ENCODE peak calls at places on chromosome X, in nine cellular contexts. J, O, U, E, C, L, V, S and Y are unnamed samples.

GRCh38 chrX:132092439-132093065 is 35.3 kb downstream of the FRMD7 start:
- DNase-seq in C (peak; percentile 75), E (no peak), L (peak; percentile 27), V (peak; percentile 78), U (peak; percentile 43), J (peak; percentile 66), S (peak; percentile 80), O (peak; percentile 74), Y (no peak)

GRCh38 chrX:108361316-108361715 is 76.9 kb downstream of the COL4A6 start:
- DNase-seq in E (no peak), S (peak; percentile 4), C (no peak), L (no peak), U (no peak), O (no peak), V (no peak), J (no peak), Y (no peak)

GRCh38 chrX:28843817-28844216 is 256.6 kb downstream of the IL1RAPL1 start:
- DNase-seq in S (no peak), E (no peak), C (no peak), L (no peak), O (no peak), V (no peak), U (no peak), J (no peak), Y (no peak)

GRCh38 chrX:19893722-19894121 is 6.3 kb upstream of the SH3KBP1 start:
- DNase-seq in C (peak; percentile 62), O (no peak), V (no peak), U (peak; percentile 32), S (peak; percentile 59), L (no peak), E (no peak), J (no peak), Y (no peak)

GRCh38 chrX:111519215-111519614 is 7.8 kb downstream of the SERTM2 start:
- DNase-seq in J (peak; percentile 20), S (peak; percentile 61), V (no peak), E (no peak), U (peak; percentile 84), C (peak; percentile 23), L (no peak), O (peak; percentile 9), Y (no peak)

GRCh38 chrX:10549280-10549679 is 71.1 kb downstream of the MID1 start:
- DNase-seq in L (no peak), S (no peak), J (no peak), E (no peak), U (no peak), C (peak; percentile 39), V (no peak), O (no peak), Y (no peak)

GRCh38 chrX:44935172-44935571 is 62.2 kb downstream of the KDM6A start:
- DNase-seq in U (no peak), E (no peak), L (no peak), C (no peak), V (no peak), O (no peak), J (no peak), S (no peak), Y (no peak)

GRCh38 chrX:40933132-40934078 is 151.8 kb upstream of the USP9X start:
- DNase-seq in L (no peak), S (peak; percentile 69), O (peak; percentile 68), C (peak; percentile 72), U (peak; percentile 38), V (no peak), E (no peak), J (no peak), Y (no peak)

GRCh38 chrX:15579778-15580747 is 20.7 kb downstream of the ACE2 start:
- DNase-seq in C (no peak), O (peak; percentile 6), S (peak; percentile 84), U (no peak), E (no peak), J (no peak), L (no peak), V (peak; percentile 43), Y (no peak)

GRCh38 chrX:17031827-17032226 is 85.4 kb downstream of the REPS2 start:
- DNase-seq in E (no peak), U (no peak), S (no peak), V (peak; percentile 26), J (no peak), C (no peak), L (no peak), O (no peak), Y (no peak)

GRCh38 chrX:91434351-91435168 is at the start of gene PABPC5:
- DNase-seq in C (peak; percentile 84), E (peak; percentile 69), V (peak; percentile 52), O (peak; percentile 87), J (peak; percentile 85), U (peak; percentile 29), L (no peak), S (peak; percentile 89), Y (peak; percentile 86)

GRCh38 chrX:23504895-23505294 is 162.4 kb upstream of the PRDX4 start:
- DNase-seq in O (peak; percentile 2), J (no peak), S (no peak), U (no peak), C (peak; percentile 1), V (no peak), E (no peak), L (no peak), Y (no peak)

GRCh38 chrX:66035667-66036066 is 4.2 kb downstream of the VSIG4 start:
- DNase-seq in L (no peak), O (no peak), E (no peak), V (no peak), U (no peak), J (no peak), S (no peak), C (no peak), Y (no peak)

GRCh38 chrX:74434336-74434735 is 13.0 kb downstream of the SLC16A2 start:
- DNase-seq in L (no peak), J (no peak), U (no peak), V (no peak), O (no peak), C (no peak), S (no peak), E (no peak), Y (no peak)

GRCh38 chrX:36909584-36909983 is 98.6 kb upstream of the FAM47C start:
- DNase-seq in U (peak; percentile 39), E (no peak), S (peak; percentile 18), V (no peak), C (peak; percentile 44), L (no peak), J (no peak), O (peak; percentile 50), Y (no peak)

GRCh38 chrX:123140904-123141303 is 43.2 kb upstream of the GRIA3 start:
- DNase-seq in J (no peak), U (no peak), V (no peak), S (no peak), O (no peak), E (no peak), L (no peak), C (no peak), Y (no peak)
- TF ChIP-seq CTCF in J (no peak), U (no peak), V (no peak), S (no peak), O (no peak), E (no peak), L (no peak), C (no peak), Y (no peak)

GRCh38 chrX:101462892-101463291 is 22.4 kb upstream of the ARMCX4 start:
- DNase-seq in L (no peak), V (no peak), J (no peak), C (peak; percentile 39), U (no peak), S (peak; percentile 29), O (peak; percentile 29), E (no peak), Y (no peak)
- TF ChIP-seq CTCF in L (no peak), V (no peak), J (peak; percentile 39), C (peak; percentile 44), U (peak; percentile 45), S (peak; percentile 48), O (peak; percentile 13), E (no peak), Y (peak; percentile 28)

GRCh38 chrX:8873956-8874355 is 72.8 kb upstream of the FAM9A start:
- DNase-seq in U (no peak), V (no peak), E (no peak), L (no peak), J (no peak), C (no peak), O (no peak), S (no peak), Y (no peak)
- TF ChIP-seq CTCF in U (no peak), V (no peak), E (no peak), L (no peak), J (no peak), C (no peak), O (no peak), S (no peak), Y (no peak)

DNA sequence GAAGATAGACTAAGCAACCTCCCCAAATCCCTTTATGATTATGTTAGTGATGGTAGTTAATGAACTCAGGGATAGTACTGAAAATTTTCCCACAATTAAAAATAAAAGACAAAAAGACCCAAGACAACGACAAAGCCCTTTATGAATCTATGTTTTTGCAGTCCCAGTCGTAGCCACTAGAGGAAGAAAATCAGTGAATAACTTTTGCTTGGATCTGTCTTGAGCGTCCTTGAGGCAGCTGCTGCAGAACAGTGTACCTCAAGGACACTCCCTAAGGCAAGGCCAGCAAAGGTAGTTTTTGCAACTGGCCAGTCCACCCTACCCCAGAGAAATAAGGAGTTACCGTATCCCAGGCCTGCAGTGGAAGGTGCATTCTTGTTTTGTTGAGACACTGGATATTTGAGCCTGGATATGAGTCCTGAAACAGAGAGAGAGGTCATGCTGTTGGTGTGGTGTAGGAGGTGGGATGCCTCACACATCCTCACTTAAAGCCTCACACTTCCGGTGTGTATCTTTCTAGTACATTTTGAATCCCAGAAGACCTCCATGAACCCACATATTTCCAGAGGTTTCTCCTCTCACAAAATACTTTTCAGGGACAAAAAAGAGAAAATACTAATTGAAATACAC is 8.7 kb upstream of the TIMM8A start:
- DNase-seq in S (peak; percentile 24), O (peak; percentile 2), U (no peak), C (peak; percentile 19), V (peak; percentile 45), J (no peak), E (no peak), L (no peak), Y (no peak)
- TF ChIP-seq CTCF in S (peak; percentile 40), O (peak; percentile 28), U (peak; percentile 41), C (peak; percentile 37), V (peak; percentile 36), J (peak; percentile 44), E (no peak), L (no peak), Y (peak; percentile 59)

GRCh38 chrX:13149702-13150101 is 105.3 kb upstream of the FAM9C start:
- DNase-seq in C (no peak), J (no peak), V (no peak), E (no peak), O (no peak), L (no peak), S (no peak), U (no peak), Y (no peak)

GRCh38 chrX:13147147-13147546 is 102.7 kb upstream of the FAM9C start:
- DNase-seq in U (no peak), V (no peak), O (no peak), S (no peak), C (no peak), J (no peak), L (no peak), E (no peak), Y (no peak)

GRCh38 chrX:13151806-13152510 is 107.5 kb upstream of the FAM9C start:
- DNase-seq in S (peak; percentile 41), O (no peak), U (peak; percentile 34), L (no peak), E (no peak), J (no peak), C (peak; percentile 25), V (no peak), Y (no peak)

GRCh38 chrX:13144927-13145659 is 100.7 kb upstream of the FAM9C start:
- DNase-seq in E (no peak), J (no peak), O (no peak), C (no peak), S (no peak), L (no peak), V (no peak), U (no peak), Y (no peak)

GRCh38 chrX:13147758-13148157 is 103.3 kb upstream of the FAM9C start:
- DNase-seq in O (peak; percentile 61), V (no peak), C (no peak), L (no peak), U (no peak), E (no peak), S (no peak), J (no peak), Y (no peak)
- TF ChIP-seq CTCF in O (no peak), V (no peak), C (no peak), L (no peak), U (no peak), E (no peak), S (no peak), J (no peak), Y (no peak)